ENCODE peak calls at places on chromosomes 11 and 22, in ten cellular contexts. U, X, V, C, Z, D, O, L, M and B are unnamed samples. For H3K36me3, the result is how much of the 10 kb centered on the place peaks cover.

GRCh38 chr11:79708319-79708928 is 267.6 kb upstream of the TENM4 start:
- DNase-seq in L (no peak), C (peak), M (no peak), V (no peak), X (no peak), D (no peak), U (peak), O (peak), Z (no peak), B (no peak)

GRCh38 chr22:32708835-32709234 is 92.7 kb upstream of the TIMP3 start:
- DNase-seq in M (no peak), V (no peak), X (no peak), Z (no peak), O (no peak), L (no peak), C (peak), D (no peak), U (no peak), B (no peak)

GRCh38 chr11:131904756-131905155 is 534.3 kb downstream of the NTM start:
- DNase-seq in C (no peak), V (no peak), L (no peak), Z (no peak), X (no peak), M (no peak), O (no peak), U (no peak), D (no peak), B (no peak)

GRCh38 chr11:106276859-106277436 is 199.5 kb downstream of the AASDHPPT start:
- DNase-seq in L (no peak), C (no peak), D (no peak), O (peak), V (no peak), M (no peak), X (no peak), Z (no peak), U (no peak), B (no peak)

GRCh38 chr11:94788396-94788795 is 20.2 kb downstream of the AMOTL1 start:
- DNase-seq in Z (no peak), D (no peak), C (no peak), L (no peak), V (no peak), O (no peak), U (no peak), M (no peak), X (no peak), B (no peak)

GRCh38 chr11:8906629-8907028 is 4.4 kb upstream of the AKIP1 start:
- DNase-seq in V (no peak), X (no peak), L (no peak), Z (no peak), C (no peak), U (no peak), O (no peak), D (no peak), M (no peak), B (no peak)

GRCh38 chr22:31361743-31362142 is 15.6 kb upstream of the PATZ1 start:
- DNase-seq in O (no peak), V (no peak), D (no peak), X (no peak), L (no peak), U (no peak), C (no peak), Z (no peak), M (no peak), B (no peak)

GRCh38 chr22:40436460-40437431 is 66.4 kb downstream of the SGSM3 start:
- DNase-seq in O (no peak), L (peak), M (no peak), V (peak), D (no peak), X (no peak), U (peak), C (no peak), Z (no peak), B (no peak)

GRCh38 chr11:62005231-62005661 is 37.8 kb upstream of the FTH1 start:
- DNase-seq in M (no peak), V (no peak), U (no peak), O (no peak), X (no peak), C (no peak), D (no peak), Z (no peak), L (no peak), B (no peak)

GRCh38 chr11:34027516-34028406 is 23.8 kb upstream of the CAPRIN1 start:
- DNase-seq in V (no peak), M (no peak), O (peak), C (no peak), D (no peak), Z (no peak), U (peak), L (no peak), X (no peak), B (no peak)

GRCh38 chr11:92035488-92035887 is 189.1 kb upstream of the FAT3 start:
- DNase-seq in L (no peak), Z (no peak), X (no peak), V (no peak), D (no peak), O (no peak), M (no peak), U (no peak), C (no peak), B (no peak)

GRCh38 chr11:73983764-73984543 is 1.3 kb upstream of the UCP2 start:
- DNase-seq in C (no peak), L (no peak), D (peak), X (peak), Z (no peak), M (peak), V (no peak), O (peak), U (no peak), B (no peak)

GRCh38 chr11:103888541-103888951 is 147.9 kb upstream of the DDI1 start:
- DNase-seq in M (no peak), V (no peak), Z (no peak), X (no peak), L (no peak), O (no peak), D (no peak), C (no peak), U (no peak), B (no peak)

GRCh38 chr11:12536566-12536965 is 137.7 kb upstream of the TEAD1 start:
- DNase-seq in D (no peak), L (no peak), O (no peak), X (no peak), U (no peak), M (no peak), V (no peak), C (no peak), Z (no peak), B (no peak)

GRCh38 chr11:121571466-121571865 is 118.7 kb upstream of the SORL1-AS1 start:
- DNase-seq in U (no peak), O (no peak), C (no peak), L (no peak), Z (no peak), X (no peak), M (no peak), D (no peak), V (no peak), B (no peak)

GRCh38 chr11:20488352-20488751 is 100.8 kb downstream of the PRMT3 start:
- DNase-seq in U (no peak), L (no peak), Z (no peak), C (peak), O (no peak), V (no peak), M (no peak), D (no peak), X (no peak), B (no peak)

GRCh38 chr11:13013054-13013488 is 4.0 kb downstream of the RASSF10 start:
- DNase-seq in M (no peak), X (no peak), O (no peak), L (no peak), Z (no peak), V (no peak), C (no peak), D (no peak), U (no peak), B (no peak)

GRCh38 chr22:39351689-39352214 is 2.0 kb downstream of the SYNGR1 start:
- DNase-seq in X (no peak), M (no peak), V (no peak), U (no peak), D (no peak), O (no peak), L (no peak), C (peak), Z (no peak), B (no peak)

GRCh38 chr11:10476342-10476741 is 21.3 kb downstream of the AMPD3 start:
- DNase-seq in D (no peak), M (no peak), Z (no peak), O (no peak), L (no peak), X (no peak), C (no peak), U (no peak), V (no peak), B (no peak)

GRCh38 chr11:10476927-10477689 is 22.0 kb downstream of the AMPD3 start:
- DNase-seq in D (no peak), O (no peak), C (no peak), M (no peak), X (no peak), V (no peak), L (no peak), Z (no peak), U (no peak), B (no peak)

GRCh38 chr11:10478574-10479550 is 23.8 kb downstream of the AMPD3 start:
- DNase-seq in D (no peak), Z (no peak), C (no peak), V (no peak), L (no peak), U (no peak), X (no peak), M (no peak), O (no peak), B (no peak)

GRCh38 chr11:10478066-10478465 is 23.0 kb downstream of the AMPD3 start:
- DNase-seq in O (no peak), M (no peak), U (no peak), X (no peak), D (no peak), V (no peak), C (no peak), Z (no peak), L (no peak), B (no peak)

GRCh38 chr11:10477690-10478046 is 22.6 kb downstream of the AMPD3 start:
- DNase-seq in X (no peak), D (no peak), U (no peak), L (no peak), M (no peak), V (no peak), C (no peak), O (no peak), Z (no peak), B (no peak)
- H3K36me3 ChIP-seq in X (under half), D (under half), U (under half), L (half or more), M (under half), V (under half), C (under half), O (under half), Z (under half), B (under half)

DNA sequence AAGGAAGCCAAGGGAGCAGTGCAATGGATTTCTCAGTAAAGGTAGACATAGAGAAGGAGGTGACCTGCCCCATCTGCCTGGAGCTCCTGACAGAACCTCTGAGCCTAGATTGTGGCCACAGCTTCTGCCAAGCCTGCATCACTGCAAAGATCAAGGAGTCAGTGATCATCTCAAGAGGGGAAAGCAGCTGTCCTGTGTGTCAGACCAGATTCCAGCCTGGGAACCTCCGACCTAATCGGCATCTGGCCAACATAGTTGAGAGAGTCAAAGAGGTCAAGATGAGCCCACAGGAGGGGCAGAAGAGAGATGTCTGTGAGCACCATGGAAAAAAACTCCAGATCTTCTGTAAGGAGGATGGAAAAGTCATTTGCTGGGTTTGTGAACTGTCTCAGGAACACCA is 6.6 kb downstream of the TRIM22 start:
- DNase-seq in U (no peak), L (no peak), C (no peak), V (no peak), D (no peak), M (no peak), O (no peak), X (no peak), Z (no peak), B (no peak)
- H3K36me3 ChIP-seq in U (under half), L (half or more), C (under half), V (under half), D (under half), M (under half), O (under half), X (under half), Z (half or more), B (under half)

DNA sequence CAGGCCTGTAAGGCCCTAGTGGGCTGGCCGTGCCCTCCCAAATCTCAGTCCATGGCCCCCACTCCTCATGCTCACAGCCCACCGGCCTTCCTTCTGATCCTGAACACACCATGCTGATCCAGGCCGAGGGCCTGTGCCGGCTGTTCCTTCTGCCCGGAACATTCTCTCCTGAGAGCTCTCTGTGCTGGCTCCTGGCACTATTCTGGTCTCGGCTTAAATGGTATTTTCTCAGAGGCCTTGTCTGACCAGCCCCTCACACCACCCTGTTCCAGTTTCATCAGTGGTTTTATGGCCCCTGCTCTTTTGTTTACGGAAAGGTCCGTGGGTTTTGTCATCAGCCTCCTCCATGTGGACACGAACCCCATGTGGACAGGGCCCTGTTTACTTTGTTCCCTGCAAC is 22.0 kb downstream of the SPTBN2 start:
- DNase-seq in V (no peak), U (no peak), D (no peak), O (no peak), X (no peak), M (no peak), Z (no peak), L (no peak), C (no peak), B (no peak)
- H3K36me3 ChIP-seq in V (under half), U (under half), D (under half), O (under half), X (under half), M (under half), Z (under half), L (under half), C (half or more), B (under half)

GRCh38 chr22:41994506-41994905 is 4.1 kb upstream of the WBP2NL start:
- DNase-seq in U (no peak), C (no peak), X (no peak), M (no peak), D (peak), V (no peak), Z (no peak), O (no peak), L (no peak), B (no peak)
- H3K36me3 ChIP-seq in U (under half), C (under half), X (under half), M (under half), D (under half), V (under half), Z (under half), O (under half), L (under half), B (under half)

GRCh38 chr11:67251841-67252240 is 14.4 kb upstream of the GRK2 start:
- DNase-seq in D (no peak), O (no peak), Z (no peak), X (no peak), L (no peak), V (no peak), M (no peak), C (no peak), U (no peak), B (no peak)
- H3K36me3 ChIP-seq in D (half or more), O (under half), Z (half or more), X (half or more), L (half or more), V (half or more), M (under half), C (half or more), U (half or more), B (half or more)